ENCODE peak calls at places on chromosome 4, in six cellular contexts. One of them, this sample, is unnamed.

GRCh38 chr4:149830823-149831222 is 15.2 kb upstream of the IQCM start:
- DNase-seq in CD4-positive, alpha-beta memory T cell: no peak
- DNase-seq in hepatocyte: no peak
- DNase-seq in mammary epithelial cell: no peak
- DNase-seq in right lobe of liver: no peak
- DNase-seq in astrocyte: peak; percentile 2
- DNase-seq in this sample: no peak

GRCh38 chr4:37970702-37971101 is 10.5 kb downstream of the PTTG2 start:
- DNase-seq in astrocyte: peak; percentile 66
- DNase-seq in mammary epithelial cell: peak; percentile 68
- DNase-seq in right lobe of liver: peak; percentile 70
- DNase-seq in CD4-positive, alpha-beta memory T cell: peak; percentile 52
- DNase-seq in hepatocyte: no peak
- DNase-seq in this sample: peak; percentile 52

GRCh38 chr4:1023895-1024740 is 12.7 kb downstream of the FGFRL1 start:
- DNase-seq in right lobe of liver: no peak
- DNase-seq in astrocyte: no peak
- DNase-seq in mammary epithelial cell: no peak
- DNase-seq in hepatocyte: no peak
- DNase-seq in CD4-positive, alpha-beta memory T cell: no peak
- DNase-seq in this sample: no peak

GRCh38 chr4:152585036-152585439 is 49.1 kb upstream of the FBXW7 start:
- DNase-seq in CD4-positive, alpha-beta memory T cell: peak; percentile 29
- DNase-seq in right lobe of liver: no peak
- DNase-seq in mammary epithelial cell: no peak
- DNase-seq in astrocyte: no peak
- DNase-seq in hepatocyte: no peak
- DNase-seq in this sample: no peak

GRCh38 chr4:632391-632790 is 7.0 kb downstream of the PDE6B start:
- DNase-seq in CD4-positive, alpha-beta memory T cell: no peak
- DNase-seq in astrocyte: no peak
- DNase-seq in right lobe of liver: peak; percentile 24
- DNase-seq in hepatocyte: no peak
- DNase-seq in mammary epithelial cell: no peak
- DNase-seq in this sample: no peak

GRCh38 chr4:113444386-113444785 is 317.2 kb downstream of the CAMK2D start:
- DNase-seq in hepatocyte: no peak
- DNase-seq in astrocyte: peak; percentile 88
- DNase-seq in CD4-positive, alpha-beta memory T cell: no peak
- DNase-seq in right lobe of liver: no peak
- DNase-seq in mammary epithelial cell: peak; percentile 62
- DNase-seq in this sample: no peak

GRCh38 chr4:1802720-1803522 is 9.8 kb downstream of the FGFR3 start:
- DNase-seq in right lobe of liver: no peak
- DNase-seq in hepatocyte: no peak
- DNase-seq in mammary epithelial cell: no peak
- DNase-seq in CD4-positive, alpha-beta memory T cell: no peak
- DNase-seq in astrocyte: no peak
- DNase-seq in this sample: no peak

GRCh38 chr4:16745887-16746286 is 152.6 kb downstream of the LDB2 start:
- DNase-seq in CD4-positive, alpha-beta memory T cell: no peak
- DNase-seq in mammary epithelial cell: no peak
- DNase-seq in astrocyte: no peak
- DNase-seq in hepatocyte: peak; percentile 31
- DNase-seq in right lobe of liver: no peak
- DNase-seq in this sample: no peak

GRCh38 chr4:152202415-152202814 is 333.5 kb downstream of the FBXW7 start:
- DNase-seq in CD4-positive, alpha-beta memory T cell: no peak
- DNase-seq in mammary epithelial cell: no peak
- DNase-seq in right lobe of liver: no peak
- DNase-seq in astrocyte: no peak
- DNase-seq in hepatocyte: no peak
- DNase-seq in this sample: no peak

GRCh38 chr4:10316851-10317250 is 140.4 kb downstream of the ZNF518B start:
- DNase-seq in right lobe of liver: no peak
- DNase-seq in astrocyte: no peak
- DNase-seq in hepatocyte: no peak
- DNase-seq in mammary epithelial cell: no peak
- DNase-seq in CD4-positive, alpha-beta memory T cell: no peak
- DNase-seq in this sample: no peak

GRCh38 chr4:38166082-38166481 is 205.9 kb downstream of the PTTG2 start:
- DNase-seq in astrocyte: no peak
- DNase-seq in CD4-positive, alpha-beta memory T cell: no peak
- DNase-seq in hepatocyte: no peak
- DNase-seq in mammary epithelial cell: no peak
- DNase-seq in right lobe of liver: no peak
- DNase-seq in this sample: no peak

GRCh38 chr4:141587897-141588296 is 48.5 kb upstream of the IL15 start:
- DNase-seq in astrocyte: peak; percentile 27
- DNase-seq in hepatocyte: no peak
- DNase-seq in CD4-positive, alpha-beta memory T cell: no peak
- DNase-seq in right lobe of liver: no peak
- DNase-seq in mammary epithelial cell: peak; percentile 35
- DNase-seq in this sample: no peak

GRCh38 chr4:158155656-158156356 is 17.0 kb downstream of the GASK1B start:
- DNase-seq in right lobe of liver: no peak
- DNase-seq in mammary epithelial cell: no peak
- DNase-seq in hepatocyte: peak; percentile 54
- DNase-seq in astrocyte: peak; percentile 82
- DNase-seq in CD4-positive, alpha-beta memory T cell: no peak
- DNase-seq in this sample: no peak

GRCh38 chr4:165439344-165439743 is 60.5 kb downstream of the CPE start:
- DNase-seq in mammary epithelial cell: no peak
- DNase-seq in right lobe of liver: no peak
- DNase-seq in CD4-positive, alpha-beta memory T cell: no peak
- DNase-seq in hepatocyte: no peak
- DNase-seq in astrocyte: no peak
- DNase-seq in this sample: no peak

GRCh38 chr4:159389756-159390155 is 286.9 kb downstream of the RAPGEF2 start:
- DNase-seq in mammary epithelial cell: no peak
- DNase-seq in CD4-positive, alpha-beta memory T cell: no peak
- DNase-seq in astrocyte: no peak
- DNase-seq in right lobe of liver: no peak
- DNase-seq in hepatocyte: no peak
- DNase-seq in this sample: no peak
- H3K4me3 ChIP-seq in mammary epithelial cell: no peak overlapping the region
- H3K4me3 ChIP-seq in CD4-positive, alpha-beta memory T cell: no peak overlapping the region
- H3K4me3 ChIP-seq in astrocyte: no peak overlapping the region
- H3K4me3 ChIP-seq in right lobe of liver: no peak overlapping the region
- H3K4me3 ChIP-seq in hepatocyte: no peak overlapping the region
- H3K4me3 ChIP-seq in this sample: no peak overlapping the region

GRCh38 chr4:7368296-7368695 is 66.4 kb downstream of the PSAPL1 start:
- DNase-seq in CD4-positive, alpha-beta memory T cell: no peak
- DNase-seq in right lobe of liver: no peak
- DNase-seq in hepatocyte: no peak
- DNase-seq in astrocyte: no peak
- DNase-seq in mammary epithelial cell: no peak
- DNase-seq in this sample: no peak

GRCh38 chr4:7370038-7370437 is 64.7 kb downstream of the PSAPL1 start:
- DNase-seq in right lobe of liver: no peak
- DNase-seq in mammary epithelial cell: no peak
- DNase-seq in hepatocyte: no peak
- DNase-seq in astrocyte: no peak
- DNase-seq in CD4-positive, alpha-beta memory T cell: no peak
- DNase-seq in this sample: no peak

GRCh38 chr4:7371122-7371941 is 63.4 kb downstream of the PSAPL1 start:
- DNase-seq in astrocyte: peak; percentile 96
- DNase-seq in right lobe of liver: no peak
- DNase-seq in hepatocyte: peak; percentile 31
- DNase-seq in CD4-positive, alpha-beta memory T cell: no peak
- DNase-seq in mammary epithelial cell: no peak
- DNase-seq in this sample: no peak

GRCh38 chr4:7367894-7368293 is 66.8 kb downstream of the PSAPL1 start:
- DNase-seq in right lobe of liver: no peak
- DNase-seq in astrocyte: no peak
- DNase-seq in CD4-positive, alpha-beta memory T cell: no peak
- DNase-seq in hepatocyte: no peak
- DNase-seq in mammary epithelial cell: no peak
- DNase-seq in this sample: no peak

DNA sequence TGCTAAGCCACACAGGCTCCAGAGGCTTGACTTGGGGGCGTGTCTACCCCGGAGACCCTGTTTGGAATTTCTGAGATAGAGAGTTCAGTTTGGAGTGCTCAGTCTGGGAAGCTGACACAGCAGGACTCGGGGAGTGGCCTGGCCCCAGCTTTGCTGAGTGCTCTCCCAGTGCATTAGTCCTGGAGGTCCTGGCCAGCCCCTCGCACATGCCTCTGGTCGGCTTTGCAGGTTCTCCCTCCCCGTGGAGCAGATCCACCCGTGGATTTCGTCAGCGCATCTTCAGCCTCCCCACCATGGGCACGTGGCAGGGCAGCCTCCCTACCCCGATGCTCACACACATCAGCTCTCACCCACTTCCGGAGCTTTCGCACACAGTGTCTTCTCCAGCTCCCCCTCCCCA is 65.2 kb downstream of the PSAPL1 start:
- DNase-seq in CD4-positive, alpha-beta memory T cell: no peak
- DNase-seq in astrocyte: no peak
- DNase-seq in mammary epithelial cell: no peak
- DNase-seq in hepatocyte: no peak
- DNase-seq in right lobe of liver: no peak
- DNase-seq in this sample: no peak
- H3K9me3 ChIP-seq in CD4-positive, alpha-beta memory T cell: no peaks in the 10 kb centered on the region
- H3K9me3 ChIP-seq in astrocyte: no peaks in the 10 kb centered on the region
- H3K9me3 ChIP-seq in mammary epithelial cell: no peaks in the 10 kb centered on the region
- H3K9me3 ChIP-seq in hepatocyte: no peaks in the 10 kb centered on the region
- H3K9me3 ChIP-seq in right lobe of liver: no peaks in the 10 kb centered on the region
- H3K9me3 ChIP-seq in this sample: no peaks in the 10 kb centered on the region

DNA sequence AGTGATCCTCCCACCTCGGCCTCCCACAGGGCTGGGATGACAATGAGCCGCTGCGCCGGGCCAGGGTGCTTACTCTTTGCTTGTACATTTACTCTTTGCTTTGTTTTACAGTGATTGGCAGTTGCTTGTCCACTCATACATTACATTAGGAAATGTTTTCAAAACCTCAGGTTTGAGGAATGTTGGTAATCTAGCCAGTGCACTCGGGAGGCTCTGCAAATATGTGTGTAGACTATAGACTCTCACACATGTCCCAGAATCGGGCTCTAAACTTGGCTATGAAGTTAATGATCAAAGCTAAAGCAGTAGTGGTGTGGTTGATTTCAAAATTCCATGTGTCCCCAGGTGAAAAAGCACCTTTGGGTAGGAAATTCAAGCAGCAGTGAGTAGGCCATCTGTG is 20.5 kb downstream of the TRMT44 start:
- DNase-seq in right lobe of liver: no peak
- DNase-seq in CD4-positive, alpha-beta memory T cell: no peak
- DNase-seq in astrocyte: no peak
- DNase-seq in hepatocyte: no peak
- DNase-seq in mammary epithelial cell: no peak
- DNase-seq in this sample: no peak
- H3K36me3 ChIP-seq in right lobe of liver: no peaks in the 10 kb centered on the region
- H3K36me3 ChIP-seq in CD4-positive, alpha-beta memory T cell: peaks cover 29% of the 10 kb centered on the region
- H3K36me3 ChIP-seq in astrocyte: peaks cover 16% of the 10 kb centered on the region
- H3K36me3 ChIP-seq in hepatocyte: no peaks in the 10 kb centered on the region
- H3K36me3 ChIP-seq in mammary epithelial cell: peaks cover under 1% of the 10 kb centered on the region
- H3K36me3 ChIP-seq in this sample: peaks cover 46% of the 10 kb centered on the region

DNA sequence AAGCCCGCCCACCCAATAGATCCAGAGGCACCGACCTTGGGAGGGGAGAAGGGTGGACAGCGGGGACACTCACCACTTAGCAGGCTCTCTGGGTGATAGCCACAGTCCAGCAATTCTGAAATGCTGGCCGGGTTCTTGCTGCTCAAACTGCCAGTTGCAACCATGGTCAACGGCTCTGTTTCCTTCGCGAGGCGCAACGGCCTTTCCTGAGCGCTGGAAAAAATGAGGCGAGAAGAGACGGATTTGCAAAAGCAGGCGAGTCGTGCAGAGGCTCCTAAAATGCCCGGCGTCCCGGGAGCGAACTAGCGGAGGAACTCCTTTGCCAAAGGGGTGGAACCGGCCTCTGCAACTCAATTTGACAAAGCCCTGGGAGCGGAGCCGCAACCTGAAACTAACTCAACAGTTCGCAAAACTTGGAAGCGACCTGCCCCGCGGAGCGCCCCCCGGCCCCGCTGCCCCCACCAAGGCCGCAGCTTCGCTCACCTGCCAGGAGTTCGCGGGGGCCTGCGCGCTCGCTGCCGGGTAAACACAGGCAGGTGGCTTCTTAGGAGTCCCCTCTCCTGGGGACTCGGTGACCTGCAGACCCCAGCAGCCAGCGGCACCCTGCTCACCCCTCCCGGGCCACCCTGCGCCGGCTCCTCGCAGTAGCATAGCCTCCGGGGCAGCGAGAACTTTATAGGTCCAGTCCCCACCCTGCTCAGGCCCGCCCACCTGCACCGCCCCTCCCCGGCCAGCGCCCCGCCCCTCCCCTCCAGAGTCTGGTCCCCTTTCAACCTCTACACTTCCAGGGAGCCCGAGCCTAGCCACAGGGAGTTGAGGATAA is at the start of gene DDIT4L:
- DNase-seq in astrocyte: peak; percentile 21
- DNase-seq in hepatocyte: peak; percentile 59
- DNase-seq in right lobe of liver: peak; percentile 58
- DNase-seq in mammary epithelial cell: peak; percentile 6
- DNase-seq in CD4-positive, alpha-beta memory T cell: peak; percentile 1
- DNase-seq in this sample: no peak
- H3K4me3 ChIP-seq in astrocyte: peak within 1 kb of the TSS; percentile 70
- H3K4me3 ChIP-seq in hepatocyte: peak within 1 kb of the TSS; percentile 32
- H3K4me3 ChIP-seq in right lobe of liver: peak within 1 kb of the TSS; percentile 53
- H3K4me3 ChIP-seq in mammary epithelial cell: peak within 1 kb of the TSS; percentile 38
- H3K4me3 ChIP-seq in CD4-positive, alpha-beta memory T cell: no peak within 1 kb of the TSS
- H3K4me3 ChIP-seq in this sample: peak within 1 kb of the TSS; percentile 86

DNA sequence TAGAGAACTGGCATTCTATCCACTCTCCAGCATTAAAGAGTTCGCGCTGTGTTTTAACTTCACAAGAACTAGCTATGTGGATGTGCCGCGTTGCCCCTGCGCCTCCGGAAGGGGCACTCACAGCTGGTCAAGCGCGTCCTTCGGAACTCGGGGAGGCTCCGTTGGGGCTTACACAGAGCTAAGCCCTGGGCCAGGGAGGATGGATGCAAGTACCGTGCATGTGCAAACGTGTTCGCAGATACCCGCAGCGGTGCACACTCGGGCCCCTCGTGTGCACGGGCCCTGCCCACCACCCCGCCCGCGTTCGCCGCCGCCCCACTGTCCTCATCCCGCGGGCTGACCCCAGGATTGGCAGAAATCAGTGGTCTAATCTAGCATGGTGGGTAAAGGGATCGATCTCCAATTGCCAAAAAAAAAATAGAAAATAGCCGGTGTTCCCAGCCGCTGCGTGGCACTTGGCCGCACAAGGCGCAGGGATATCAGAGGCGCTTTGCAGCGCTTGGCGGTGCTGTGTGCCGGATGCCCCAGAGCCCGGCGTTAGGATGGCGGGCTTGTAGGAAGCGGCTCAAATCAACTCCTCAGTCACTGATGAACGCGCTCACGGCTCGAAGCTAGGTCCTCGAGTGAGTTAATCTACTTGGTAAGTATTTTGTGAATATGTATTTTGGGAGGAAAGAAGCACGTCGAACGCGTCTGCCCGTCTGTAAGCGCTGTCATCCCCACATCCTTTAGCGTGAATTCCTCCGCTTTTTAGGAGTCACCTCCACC is 988 bp upstream of the PCDH10 start:
- DNase-seq in hepatocyte: peak; percentile 60
- DNase-seq in astrocyte: peak; percentile 70
- DNase-seq in CD4-positive, alpha-beta memory T cell: no peak
- DNase-seq in mammary epithelial cell: no peak
- DNase-seq in right lobe of liver: no peak
- DNase-seq in this sample: no peak
- H3K9me3 ChIP-seq in hepatocyte: no peaks in the 10 kb centered on the region
- H3K9me3 ChIP-seq in astrocyte: no peaks in the 10 kb centered on the region
- H3K9me3 ChIP-seq in CD4-positive, alpha-beta memory T cell: no peaks in the 10 kb centered on the region
- H3K9me3 ChIP-seq in mammary epithelial cell: no peaks in the 10 kb centered on the region
- H3K9me3 ChIP-seq in right lobe of liver: no peaks in the 10 kb centered on the region
- H3K9me3 ChIP-seq in this sample: no peaks in the 10 kb centered on the region

This sample was measured in thoracic aorta.